ENCODE peak calls at places on chromosomes 3 and 15, in ten cellular contexts. J is right cardiac atrium; U is NCI-H2081; N is DMS153; G is NCI-H345; B is GDM1; L is GM12865; I is islet precursor cell; E is activated CD4-positive, alpha-beta T cell treated with anti-CD3 and anti-CD28 coated beads for 48 hours; K is foreskin fibroblast. Q is an unnamed sample.

GRCh38 chr3:28667646-28668376 is 319.2 kb upstream of the AZI2 start:
- DNase-seq in J (peak), U (peak), N (peak), G (peak), B (peak), L (peak), I (peak), E (peak), K (peak), Q (peak)

GRCh38 chr3:194386610-194387009 is 12.5 kb downstream of the GP5 start:
- DNase-seq in J (no peak), U (peak), N (peak), G (peak), B (no peak), L (no peak), I (no peak), E (no peak), K (no peak), Q (peak)

GRCh38 chr3:159632847-159633246 is 355.8 kb upstream of the IL12A start:
- DNase-seq in J (no peak), U (no peak), N (no peak), G (no peak), B (no peak), L (no peak), I (no peak), E (no peak), K (no peak), Q (no peak)

GRCh38 chr3:65831733-65832425 is 206.8 kb downstream of the MAGI1 start:
- DNase-seq in J (no peak), U (peak), N (no peak), G (no peak), B (no peak), L (peak), I (no peak), E (no peak), K (peak), Q (no peak)

GRCh38 chr15:88185584-88185983 is 71.0 kb downstream of the NTRK3 start:
- DNase-seq in J (no peak), U (no peak), N (no peak), G (no peak), B (no peak), L (no peak), I (no peak), E (no peak), K (no peak), Q (no peak)

GRCh38 chr3:159951580-159951979 is 37.1 kb upstream of the IL12A start:
- DNase-seq in J (no peak), U (no peak), N (no peak), G (no peak), B (no peak), L (no peak), I (no peak), E (no peak), K (no peak), Q (no peak)

GRCh38 chr15:52438047-52438446 is 90.6 kb downstream of the MYO5A start:
- DNase-seq in J (no peak), U (no peak), N (no peak), G (no peak), B (peak), L (no peak), I (no peak), E (no peak), K (no peak), Q (no peak)

GRCh38 chr3:179146911-179147570 is 1.1 kb upstream of the PIK3CA start:
- DNase-seq in J (no peak), U (peak), N (peak), G (peak), B (peak), L (peak), I (peak), E (peak), K (peak), Q (peak)

GRCh38 chr15:80070840-80071239 is 11.4 kb downstream of the ZFAND6 start:
- DNase-seq in J (no peak), U (peak), N (no peak), G (peak), B (no peak), L (no peak), I (no peak), E (no peak), K (no peak), Q (no peak)

GRCh38 chr15:71575474-71576045 is 234.8 kb upstream of the NR2E3 start:
- DNase-seq in J (no peak), U (peak), N (no peak), G (no peak), B (no peak), L (peak), I (no peak), E (no peak), K (no peak), Q (no peak)

GRCh38 chr15:88113909-88114308 is 142.6 kb downstream of the NTRK3 start:
- DNase-seq in J (no peak), U (no peak), N (no peak), G (no peak), B (no peak), L (no peak), I (peak), E (no peak), K (no peak), Q (no peak)

GRCh38 chr15:82159922-82160321 is 102.6 kb downstream of the EFL1 start:
- DNase-seq in J (no peak), U (no peak), N (no peak), G (no peak), B (no peak), L (no peak), I (peak), E (no peak), K (peak), Q (no peak)

GRCh38 chr3:43870110-43870509 is 179.4 kb downstream of the ABHD5 start:
- DNase-seq in J (no peak), U (no peak), N (no peak), G (no peak), B (no peak), L (no peak), I (peak), E (no peak), K (peak), Q (no peak)

GRCh38 chr3:36514171-36514570 is 133.9 kb downstream of the STAC start:
- DNase-seq in J (no peak), U (no peak), N (no peak), G (no peak), B (no peak), L (no peak), I (no peak), E (no peak), K (peak), Q (no peak)

GRCh38 chr15:59011262-59011947 is 23.9 kb downstream of the RNF111 start:
- DNase-seq in J (no peak), U (no peak), N (no peak), G (no peak), B (no peak), L (no peak), I (no peak), E (no peak), K (no peak), Q (no peak)

GRCh38 chr15:76994001-76994400 is 925 bp upstream of the PSTPIP1 start:
- DNase-seq in J (peak), U (no peak), N (no peak), G (no peak), B (no peak), L (no peak), I (no peak), E (peak), K (no peak), Q (no peak)

GRCh38 chr3:132332082-132332964 is 15.1 kb downstream of the ACP3 start:
- DNase-seq in J (no peak), U (no peak), N (no peak), G (no peak), B (no peak), L (no peak), I (no peak), E (no peak), K (no peak), Q (no peak)

GRCh38 chr3:165206454-165207266 is 10.5 kb upstream of the SLITRK3 start:
- DNase-seq in J (peak), U (peak), N (peak), G (peak), B (peak), L (peak), I (peak), E (peak), K (peak), Q (peak)

GRCh38 chr3:129575987-129576364 is 30.5 kb downstream of the PLXND1 start:
- DNase-seq in J (no peak), U (no peak), N (no peak), G (no peak), B (no peak), L (no peak), I (no peak), E (no peak), K (no peak), Q (no peak)

GRCh38 chr3:110341047-110341446 is 730.6 kb upstream of the NECTIN3 start:
- DNase-seq in J (no peak), U (no peak), N (no peak), G (no peak), B (no peak), L (no peak), I (no peak), E (no peak), K (peak), Q (no peak)

GRCh38 chr3:133895208-133896001 is at the start of gene RAB6B:
- DNase-seq in J (peak), U (peak), N (no peak), G (peak), B (no peak), L (peak), I (peak), E (peak), K (peak), Q (peak)

GRCh38 chr15:60975203-60975602 is 253.9 kb downstream of the RORA start:
- DNase-seq in J (no peak), U (no peak), N (no peak), G (no peak), B (no peak), L (no peak), I (no peak), E (no peak), K (no peak), Q (no peak)

GRCh38 chr15:79973445-79974180 is 2.6 kb upstream of the BCL2A1 start:
- DNase-seq in J (no peak), U (no peak), N (no peak), G (no peak), B (no peak), L (peak), I (no peak), E (peak), K (no peak), Q (no peak)

GRCh38 chr15:75455982-75456531 is 4.6 kb upstream of the SIN3A start:
- DNase-seq in J (no peak), U (peak), N (no peak), G (peak), B (peak), L (peak), I (peak), E (peak), K (peak), Q (peak)

GRCh38 chr3:138148503-138148902 is 16.3 kb upstream of the A4GNT start:
- DNase-seq in J (no peak), U (no peak), N (no peak), G (no peak), B (no peak), L (no peak), I (no peak), E (no peak), K (no peak), Q (no peak)

GRCh38 chr15:99102332-99103235 is 2.3 kb upstream of the SYNM start:
- DNase-seq in J (no peak), U (no peak), N (no peak), G (no peak), B (no peak), L (no peak), I (peak), E (no peak), K (no peak), Q (no peak)

GRCh38 chr15:89768071-89768500 is 8.0 kb upstream of the MESP2 start:
- DNase-seq in J (peak), U (no peak), N (no peak), G (no peak), B (no peak), L (no peak), I (no peak), E (no peak), K (peak), Q (no peak)

GRCh38 chr15:77654975-77655374 is 22.3 kb upstream of the LINGO1 start:
- DNase-seq in J (no peak), U (no peak), N (no peak), G (no peak), B (no peak), L (no peak), I (peak), E (no peak), K (no peak), Q (peak)

GRCh38 chr15:56931674-56932507 is 13.4 kb downstream of the TCF12 start:
- DNase-seq in J (no peak), U (no peak), N (no peak), G (no peak), B (no peak), L (peak), I (no peak), E (no peak), K (no peak), Q (no peak)

GRCh38 chr3:10946526-10946925 is 46.0 kb upstream of the SLC6A1 start:
- DNase-seq in J (no peak), U (no peak), N (no peak), G (no peak), B (no peak), L (no peak), I (no peak), E (no peak), K (no peak), Q (no peak)